ENCODE peak calls at places on chromosome 16, in four cellular contexts. B, U, F and H are unnamed samples.

GRCh38 chr16:31265329-31266245 is 5.8 kb downstream of the ITGAM start:
- DNase-seq in B (peak), U (peak), F (no peak), H (no peak)

GRCh38 chr16:22678311-22678710 is 135.7 kb upstream of the HS3ST2 start:
- DNase-seq in B (no peak), U (no peak), F (no peak), H (no peak)

GRCh38 chr16:6160303-6160702 is 1062.7 kb upstream of the EEF2KMT start:
- DNase-seq in B (no peak), U (no peak), F (no peak), H (no peak)

GRCh38 chr16:72576189-72576588 is 404.2 kb upstream of the PMFBP1 start:
- DNase-seq in B (no peak), U (no peak), F (no peak), H (no peak)

GRCh38 chr16:31476305-31477219 is 4.6 kb downstream of the TGFB1I1 start:
- DNase-seq in B (no peak), U (peak), F (peak), H (peak)

GRCh38 chr16:85759631-85760419 is 8.9 kb upstream of the C16orf74 start:
- DNase-seq in B (peak), U (peak), F (peak), H (no peak)

GRCh38 chr16:71288570-71288889 is 672 bp downstream of the CMTR2 start:
- DNase-seq in B (no peak), U (no peak), F (no peak), H (no peak)

GRCh38 chr16:55672471-55672870 is 16.7 kb downstream of the SLC6A2 start:
- DNase-seq in B (no peak), U (no peak), F (no peak), H (no peak)

GRCh38 chr16:1532771-1533170 is 695 bp upstream of the TMEM204 start:
- DNase-seq in B (no peak), U (no peak), F (no peak), H (no peak)

GRCh38 chr16:86122681-86123342 is 223.8 kb downstream of the IRF8 start:
- DNase-seq in B (no peak), U (peak), F (no peak), H (no peak)

GRCh38 chr16:54290203-54291106 is 3.9 kb upstream of the IRX3 start:
- DNase-seq in B (no peak), U (peak), F (no peak), H (no peak)

GRCh38 chr16:67392301-67393059 is 818 bp downstream of the TPPP3 start:
- DNase-seq in B (no peak), U (no peak), F (no peak), H (no peak)

GRCh38 chr16:58481931-58482330 is 18.0 kb upstream of the NDRG4 start:
- DNase-seq in B (no peak), U (no peak), F (no peak), H (no peak)

GRCh38 chr16:25264599-25264998 is 7.0 kb upstream of the ZKSCAN2 start:
- DNase-seq in B (no peak), U (peak), F (peak), H (no peak)

GRCh38 chr16:57859331-57859730 is 57.0 kb upstream of the KIFC3 start:
- DNase-seq in B (peak), U (peak), F (peak), H (peak)

GRCh38 chr16:21233521-21234150 is at the start of gene ANKS4B:
- DNase-seq in B (no peak), U (no peak), F (no peak), H (peak)

GRCh38 chr16:57102888-57103879 is 10.8 kb downstream of the CPNE2 start:
- DNase-seq in B (no peak), U (peak), F (no peak), H (no peak)

GRCh38 chr16:29907973-29908372 is 7.7 kb downstream of the ASPHD1 start:
- DNase-seq in B (no peak), U (no peak), F (no peak), H (no peak)

GRCh38 chr16:15415411-15416070 is 18.8 kb upstream of the BMERB1 start:
- DNase-seq in B (no peak), U (no peak), F (no peak), H (no peak)

GRCh38 chr16:78249056-78249455 is 149.6 kb downstream of the WWOX start:
- DNase-seq in B (no peak), U (peak), F (no peak), H (peak)

GRCh38 chr16:89257757-89258465 is 40.4 kb downstream of the ZNF778 start:
- DNase-seq in B (no peak), U (no peak), F (no peak), H (no peak)

GRCh38 chr16:8869212-8869987 is 594 bp upstream of the CARHSP1 start:
- DNase-seq in B (no peak), U (peak), F (peak), H (peak)
- TF ChIP-seq ESRRA in B (no peak), U (no peak), F (no peak), H (no peak)

GRCh38 chr16:50611332-50611934 is 63.2 kb downstream of the NKD1 start:
- DNase-seq in B (no peak), U (no peak), F (peak), H (peak)
- TF ChIP-seq ESRRA in B (no peak), U (no peak), F (no peak), H (no peak)

DNA sequence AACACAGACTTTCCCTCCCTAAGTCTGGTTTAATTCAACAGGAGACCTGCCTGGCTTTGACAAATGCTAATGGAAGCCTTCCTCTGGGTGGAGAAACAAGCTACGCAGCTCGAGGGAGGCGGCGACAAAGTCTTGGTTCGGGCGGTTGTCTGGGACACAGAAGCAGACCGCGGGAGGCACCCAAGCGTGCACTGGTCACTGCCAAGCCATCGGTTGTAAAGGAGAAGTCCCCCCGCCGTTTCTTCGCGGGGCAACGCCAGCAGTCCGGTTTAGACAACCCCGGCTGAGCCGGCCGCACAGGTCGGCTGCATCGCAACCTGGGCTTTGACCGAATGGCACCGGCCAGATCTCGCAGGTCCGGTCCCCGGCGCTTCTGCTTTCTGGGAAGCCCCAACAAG is 586 bp downstream of the GLYR1 start:
- DNase-seq in B (no peak), U (peak), F (peak), H (peak)
- TF ChIP-seq ESRRA in B (no peak), U (no peak), F (no peak), H (no peak)

DNA sequence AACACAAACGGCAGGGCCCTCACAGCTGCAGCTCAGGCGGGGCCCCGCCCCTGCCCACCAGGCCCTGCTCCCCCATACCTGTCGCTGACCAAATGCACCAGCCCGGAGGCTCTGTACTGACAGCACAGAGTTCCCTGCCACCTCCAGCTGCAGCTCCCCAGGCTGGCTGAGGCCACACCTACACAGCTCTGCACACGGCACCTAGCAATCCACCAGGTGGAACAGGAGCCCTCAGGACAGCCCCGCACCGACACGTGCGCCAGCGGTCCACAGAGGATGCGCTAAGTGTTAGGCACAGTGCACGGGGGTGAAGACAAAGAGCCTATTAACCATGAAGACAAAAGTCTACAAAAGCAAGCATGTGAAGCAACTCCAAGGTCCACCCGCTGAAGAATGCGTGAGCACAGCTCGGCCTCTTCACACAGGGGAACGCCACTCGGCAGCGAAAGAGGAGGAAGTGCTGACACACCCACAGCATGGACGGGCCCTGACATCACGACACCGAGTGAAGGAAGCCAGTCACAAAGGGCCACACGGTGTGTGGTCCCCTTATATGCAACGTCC is 5.4 kb downstream of the ZCCHC14 start:
- DNase-seq in B (no peak), U (peak), F (peak), H (peak)
- TF ChIP-seq ESRRA in B (no peak), U (no peak), F (no peak), H (no peak)

DNA sequence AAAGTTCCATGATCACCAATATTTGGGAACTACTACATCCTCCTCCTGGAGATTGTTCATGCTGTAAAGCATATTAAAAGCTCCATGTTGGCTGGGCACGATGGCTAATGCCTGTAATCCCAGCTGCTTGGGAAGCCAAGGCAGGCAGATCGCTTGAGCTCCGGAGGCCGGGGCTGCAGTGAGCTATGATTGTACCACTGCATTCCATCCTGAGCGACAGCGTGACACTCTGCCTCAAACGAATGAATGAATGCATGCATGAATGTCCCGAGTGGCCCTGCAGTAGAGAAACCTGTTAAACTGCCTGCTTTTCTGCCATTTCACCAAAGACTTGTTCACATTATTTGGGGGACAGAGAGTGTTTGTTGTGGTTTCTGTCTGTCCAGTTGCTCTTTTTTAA is 15.0 kb downstream of the CNEP1R1 start:
- DNase-seq in B (no peak), U (no peak), F (no peak), H (peak)
- TF ChIP-seq ESRRA in B (no peak), U (no peak), F (no peak), H (no peak)

GRCh38 chr16:4544483-4544882 is 5.9 kb upstream of the CDIP1 start:
- DNase-seq in B (no peak), U (no peak), F (no peak), H (no peak)
- TF ChIP-seq ESRRA in B (no peak), U (no peak), F (no peak), H (no peak)

DNA sequence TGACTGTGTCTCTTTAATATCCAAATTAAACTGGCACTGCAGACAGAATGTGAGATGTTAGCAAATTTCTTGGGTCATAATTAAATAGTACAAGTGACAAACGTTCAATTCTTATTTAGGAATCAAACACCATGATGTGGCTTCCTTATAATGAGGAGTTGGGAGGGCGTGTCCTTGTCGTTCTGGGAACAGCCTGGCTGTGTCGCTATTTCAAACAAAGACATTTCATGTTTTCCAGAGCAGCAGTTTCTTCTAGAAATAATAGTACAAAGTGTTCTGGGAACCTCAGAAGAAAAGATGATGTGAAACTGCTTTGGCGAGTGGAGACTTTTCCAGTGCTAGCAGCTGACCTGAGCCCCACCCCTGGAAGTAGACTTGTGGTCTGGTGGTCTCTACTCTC is 301.7 kb upstream of the N4BP1 start:
- DNase-seq in B (no peak), U (no peak), F (no peak), H (no peak)
- TF ChIP-seq ESRRA in B (no peak), U (no peak), F (no peak), H (no peak)

GRCh38 chr16:11670171-11671131 is 2.2 kb downstream of the SNN start:
- DNase-seq in B (no peak), U (no peak), F (no peak), H (no peak)
- TF ChIP-seq ESRRA in B (no peak), U (no peak), F (no peak), H (no peak)